ENCODE peak calls at places on chromosomes 6 and 20, in ten cellular contexts. F is CD8-positive, alpha-beta T cell; D is MCF 10A; V is cardiac fibroblast; G is heart left ventricle; Z is thoracic aorta; A is progenitor cell of endocrine pancreas; L is transverse colon; B is brain microvascular endothelial cell; Q is AG10803. E is an unnamed sample.

GRCh38 chr20:21577551-21577950 is 63.7 kb upstream of the NKX2-2 start:
- DNase-seq in F (no peak), D (no peak), V (no peak), G (no peak), Z (no peak), A (no peak), L (no peak), B (no peak), Q (no peak), E (no peak)

GRCh38 chr20:38222231-38222922 is 38.2 kb downstream of the KIAA1755 start:
- DNase-seq in F (no peak), D (peak), V (peak), G (no peak), Z (peak), A (peak), L (peak), B (peak), Q (peak), E (peak)

GRCh38 chr6:132198040-132198439 is 203.2 kb downstream of the MOXD1 start:
- DNase-seq in F (no peak), D (peak), V (no peak), G (no peak), Z (no peak), A (no peak), L (no peak), B (peak), Q (no peak), E (no peak)

GRCh38 chr6:143543435-143543834 is 31.9 kb upstream of the FUCA2 start:
- DNase-seq in F (no peak), D (no peak), V (no peak), G (no peak), Z (no peak), A (no peak), L (no peak), B (no peak), Q (no peak), E (no peak)

GRCh38 chr6:25504661-25505060 is 147.4 kb upstream of the SCGN start:
- DNase-seq in F (no peak), D (no peak), V (no peak), G (no peak), Z (no peak), A (no peak), L (no peak), B (no peak), Q (peak), E (no peak)

GRCh38 chr20:14717124-14718004 is 380.0 kb upstream of the FLRT3 start:
- DNase-seq in F (no peak), D (no peak), V (no peak), G (no peak), Z (no peak), A (no peak), L (no peak), B (no peak), Q (no peak), E (no peak)

GRCh38 chr6:81326856-81327561 is 425.5 kb downstream of the TENT5A start:
- DNase-seq in F (no peak), D (no peak), V (peak), G (no peak), Z (no peak), A (no peak), L (no peak), B (no peak), Q (peak), E (no peak)

GRCh38 chr6:74936886-74937285 is 269.0 kb downstream of the COL12A1 start:
- DNase-seq in F (no peak), D (no peak), V (no peak), G (no peak), Z (no peak), A (no peak), L (no peak), B (no peak), Q (peak), E (no peak)

GRCh38 chr6:4973972-4974885 is 29.6 kb downstream of the RPP40 start:
- DNase-seq in F (no peak), D (no peak), V (peak), G (no peak), Z (no peak), A (no peak), L (no peak), B (peak), Q (peak), E (no peak)

GRCh38 chr6:6674872-6675271 is 86.4 kb downstream of the LY86 start:
- DNase-seq in F (no peak), D (no peak), V (no peak), G (no peak), Z (no peak), A (no peak), L (no peak), B (no peak), Q (no peak), E (no peak)

GRCh38 chr6:154306696-154307095 is 49.9 kb downstream of the IPCEF1 start:
- DNase-seq in F (no peak), D (no peak), V (no peak), G (no peak), Z (no peak), A (no peak), L (no peak), B (no peak), Q (no peak), E (no peak)

GRCh38 chr6:2999005-2999620 is 581 bp upstream of the NQO2 start:
- DNase-seq in F (peak), D (peak), V (peak), G (peak), Z (peak), A (no peak), L (peak), B (peak), Q (peak), E (no peak)

GRCh38 chr6:56856036-56856580 is 98.8 kb upstream of the BEND6 start:
- DNase-seq in F (no peak), D (no peak), V (peak), G (no peak), Z (no peak), A (no peak), L (no peak), B (no peak), Q (no peak), E (no peak)

GRCh38 chr6:157757430-157758403 is 65.3 kb upstream of the SNX9 start:
- DNase-seq in F (no peak), D (no peak), V (no peak), G (no peak), Z (no peak), A (no peak), L (no peak), B (no peak), Q (no peak), E (no peak)

GRCh38 chr6:12891595-12891994 is 175.0 kb downstream of the PHACTR1 start:
- DNase-seq in F (no peak), D (no peak), V (no peak), G (no peak), Z (no peak), A (no peak), L (no peak), B (no peak), Q (no peak), E (no peak)

GRCh38 chr6:68634503-68635411 is at the start of gene ADGRB3:
- DNase-seq in F (peak), D (no peak), V (peak), G (peak), Z (peak), A (peak), L (peak), B (peak), Q (peak), E (peak)

GRCh38 chr20:821083-822065 is 12.1 kb upstream of the FAM110A start:
- DNase-seq in F (no peak), D (no peak), V (no peak), G (no peak), Z (no peak), A (no peak), L (no peak), B (no peak), Q (no peak), E (no peak)

GRCh38 chr20:33662172-33662571 is at the start of gene C20orf144:
- DNase-seq in F (no peak), D (no peak), V (no peak), G (no peak), Z (no peak), A (no peak), L (no peak), B (no peak), Q (no peak), E (no peak)

GRCh38 chr20:13671500-13672288 is 33.0 kb upstream of the TASP1 start:
- DNase-seq in F (no peak), D (peak), V (peak), G (no peak), Z (peak), A (no peak), L (no peak), B (peak), Q (peak), E (no peak)

GRCh38 chr20:15759546-15760216 is 813.6 kb downstream of the KIF16B start:
- DNase-seq in F (no peak), D (peak), V (no peak), G (no peak), Z (no peak), A (no peak), L (no peak), B (no peak), Q (peak), E (no peak)
- TF ChIP-seq CTCF in F (no peak), D (no peak), V (no peak), G (no peak), Z (no peak), A (no peak), L (no peak), B (peak), Q (peak), E (no peak)

GRCh38 chr6:29376003-29376402 is 912 bp upstream of the OR12D3 start:
- DNase-seq in F (no peak), D (peak), V (no peak), G (no peak), Z (no peak), A (no peak), L (no peak), B (peak), Q (no peak), E (peak)
- TF ChIP-seq CTCF in F (no peak), D (no peak), V (no peak), G (no peak), Z (no peak), A (peak), L (no peak), B (peak), Q (no peak), E (no peak)

DNA sequence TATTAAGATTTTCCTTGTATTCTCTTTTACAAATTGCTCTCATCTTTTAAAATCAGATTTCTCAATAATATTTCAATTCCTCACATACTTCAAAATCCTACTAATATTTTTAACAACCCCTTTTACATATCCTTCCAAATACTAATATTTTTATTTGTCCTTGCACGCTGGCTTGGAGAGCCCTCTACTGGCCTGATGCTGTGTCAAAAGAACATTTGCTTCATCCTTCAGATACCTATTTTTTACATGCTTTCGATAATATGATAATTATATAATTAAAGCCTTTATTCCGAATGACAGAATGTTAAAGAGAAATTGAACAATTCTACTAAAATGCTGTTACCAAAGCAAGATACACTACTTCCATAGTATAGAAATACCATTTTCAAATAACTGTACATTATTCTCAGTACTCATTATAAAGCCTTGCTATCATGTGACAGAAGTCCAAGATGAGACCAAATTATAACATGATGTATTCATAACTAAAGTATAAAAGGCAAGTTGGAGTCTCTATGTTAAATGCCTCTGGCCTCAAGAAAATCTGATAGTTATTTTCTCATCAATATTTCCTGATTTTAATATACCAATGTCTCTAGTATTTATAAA is 39.0 kb upstream of the PLN start:
- DNase-seq in F (no peak), D (peak), V (peak), G (no peak), Z (no peak), A (no peak), L (no peak), B (peak), Q (peak), E (peak)
- TF ChIP-seq CTCF in F (no peak), D (peak), V (peak), G (peak), Z (peak), A (peak), L (peak), B (peak), Q (peak), E (no peak)

DNA sequence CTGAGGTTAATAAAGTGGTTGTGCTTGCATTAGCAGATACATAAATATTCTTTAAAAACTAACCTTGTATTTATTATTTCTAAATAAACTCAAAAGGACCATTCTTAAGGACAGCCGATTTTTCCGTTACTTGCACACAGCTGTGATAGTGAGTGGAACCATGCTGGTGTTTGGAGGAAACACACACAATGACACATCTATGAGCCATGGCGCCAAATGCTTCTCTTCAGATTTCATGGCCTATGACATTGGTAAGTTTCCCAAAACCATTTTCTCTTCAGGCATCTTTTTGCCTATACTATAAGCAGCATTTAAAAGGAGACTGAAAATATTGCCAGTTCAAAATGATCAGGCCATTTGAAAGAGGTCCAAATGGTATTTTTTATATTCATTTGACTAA is 92.3 kb downstream of the ATRN start:
- DNase-seq in F (no peak), D (no peak), V (no peak), G (no peak), Z (no peak), A (no peak), L (no peak), B (peak), Q (peak), E (no peak)
- TF ChIP-seq CTCF in F (no peak), D (no peak), V (no peak), G (no peak), Z (no peak), A (no peak), L (no peak), B (no peak), Q (no peak), E (no peak)

GRCh38 chr6:71886184-71887005 is at the start of gene RIMS1:
- DNase-seq in F (no peak), D (no peak), V (peak), G (peak), Z (no peak), A (peak), L (no peak), B (peak), Q (peak), E (peak)
- TF ChIP-seq CTCF in F (no peak), D (no peak), V (peak), G (no peak), Z (peak), A (peak), L (no peak), B (peak), Q (no peak), E (peak)

GRCh38 chr6:28777147-28777461 is 146.7 kb downstream of the TRIM27 start:
- DNase-seq in F (no peak), D (no peak), V (no peak), G (no peak), Z (no peak), A (no peak), L (no peak), B (no peak), Q (no peak), E (no peak)
- TF ChIP-seq CTCF in F (no peak), D (no peak), V (no peak), G (no peak), Z (no peak), A (no peak), L (no peak), B (no peak), Q (no peak), E (no peak)

GRCh38 chr20:4952229-4952628 is 49.1 kb downstream of the SLC23A2 start:
- DNase-seq in F (no peak), D (no peak), V (no peak), G (no peak), Z (no peak), A (no peak), L (no peak), B (no peak), Q (no peak), E (no peak)
- TF ChIP-seq CTCF in F (no peak), D (no peak), V (no peak), G (no peak), Z (no peak), A (no peak), L (no peak), B (no peak), Q (no peak), E (no peak)

GRCh38 chr6:63764318-63764916 is 128.8 kb downstream of the PHF3 start:
- DNase-seq in F (no peak), D (peak), V (peak), G (no peak), Z (no peak), A (no peak), L (no peak), B (no peak), Q (peak), E (no peak)

GRCh38 chr6:63760199-63760598 is 124.6 kb downstream of the PHF3 start:
- DNase-seq in F (no peak), D (no peak), V (no peak), G (no peak), Z (no peak), A (no peak), L (no peak), B (no peak), Q (no peak), E (no peak)

GRCh38 chr6:63757826-63758225 is 122.2 kb downstream of the PHF3 start:
- DNase-seq in F (no peak), D (no peak), V (no peak), G (no peak), Z (no peak), A (no peak), L (no peak), B (no peak), Q (no peak), E (no peak)

DNA sequence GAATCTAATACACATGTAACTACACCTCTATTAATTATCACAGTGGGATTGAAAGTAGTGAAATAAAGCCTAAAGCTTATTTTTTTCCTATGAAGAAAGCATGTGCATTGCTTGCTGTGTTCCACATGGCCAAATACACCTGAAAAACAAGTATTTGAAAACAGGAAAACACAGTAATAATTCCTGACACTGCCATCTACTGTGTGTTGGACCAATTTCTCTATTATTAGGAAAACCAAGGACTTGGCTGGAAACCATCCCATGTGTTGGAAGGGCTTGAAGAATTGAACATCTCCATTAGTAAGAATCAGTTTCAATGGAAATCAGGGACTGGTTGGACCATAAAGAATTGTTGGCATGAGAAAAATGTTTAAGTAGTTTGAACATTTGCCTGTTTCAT is 124.0 kb downstream of the PHF3 start:
- DNase-seq in F (no peak), D (no peak), V (peak), G (no peak), Z (no peak), A (no peak), L (no peak), B (no peak), Q (no peak), E (no peak)
- TF ChIP-seq CTCF in F (no peak), D (no peak), V (no peak), G (no peak), Z (no peak), A (no peak), L (no peak), B (no peak), Q (peak), E (no peak)

E was measured in Calu3.